ENCODE peak calls at places on chromosomes 5 and 9, in ten cellular contexts. T is brain microvascular endothelial cell, F is ovary, R is HepG2, C is fibroblast of lung, V is K562, L is colonic mucosa, M is HCT116, U is lower lobe of right lung, B is psoas muscle. S is an unnamed sample. For H3K36me3, the result is how much of the 10 kb centered on the place peaks cover.

GRCh38 chr5:73376618-73377170 is 71.9 kb downstream of the FOXD1 start:
- DNase-seq in T (peak), F (no peak), R (no peak), C (peak), V (no peak), L (no peak), M (no peak), U (no peak), B (no peak), S (peak)

GRCh38 chr9:35666045-35666444 is 1.1 kb upstream of the ARHGEF39 start:
- DNase-seq in T (peak), F (no peak), R (no peak), C (no peak), V (no peak), L (no peak), M (no peak), U (no peak), B (no peak), S (no peak)

GRCh38 chr5:147349241-147349640 is 114.4 kb downstream of the STK32A start:
- DNase-seq in T (no peak), F (no peak), R (no peak), C (no peak), V (no peak), L (no peak), M (no peak), U (no peak), B (no peak), S (no peak)

GRCh38 chr5:142356716-142357468 is 32.1 kb upstream of the SPRY4 start:
- DNase-seq in T (peak), F (peak), R (peak), C (peak), V (peak), L (peak), M (peak), U (peak), B (peak), S (peak)

GRCh38 chr9:83197611-83198010 is 134.7 kb upstream of the RASEF start:
- DNase-seq in T (no peak), F (no peak), R (no peak), C (no peak), V (no peak), L (no peak), M (no peak), U (no peak), B (no peak), S (no peak)

GRCh38 chr9:22969350-22969979 is 522.8 kb downstream of the DMRTA1 start:
- DNase-seq in T (no peak), F (no peak), R (no peak), C (no peak), V (no peak), L (no peak), M (no peak), U (no peak), B (no peak), S (no peak)

GRCh38 chr9:87194471-87194870 is 247.2 kb upstream of the GAS1 start:
- DNase-seq in T (peak), F (no peak), R (no peak), C (peak), V (no peak), L (no peak), M (no peak), U (no peak), B (no peak), S (peak)

GRCh38 chr5:175683921-175684320 is 26.1 kb downstream of the HRH2 start:
- DNase-seq in T (no peak), F (no peak), R (no peak), C (no peak), V (no peak), L (no peak), M (no peak), U (no peak), B (no peak), S (no peak)

GRCh38 chr5:10229306-10230048 is 20.2 kb downstream of the ATPSCKMT start:
- DNase-seq in T (peak), F (no peak), R (no peak), C (peak), V (no peak), L (no peak), M (no peak), U (no peak), B (no peak), S (peak)

GRCh38 chr9:133737071-133737773 is 930 bp downstream of the SARDH start:
- DNase-seq in T (no peak), F (no peak), R (no peak), C (no peak), V (no peak), L (no peak), M (no peak), U (no peak), B (no peak), S (no peak)

GRCh38 chr9:132250324-132251262 is 88.7 kb downstream of the NTNG2 start:
- DNase-seq in T (no peak), F (no peak), R (no peak), C (no peak), V (no peak), L (no peak), M (no peak), U (no peak), B (no peak), S (no peak)

GRCh38 chr5:168946363-168946762 is 354.6 kb downstream of the SLIT3 start:
- DNase-seq in T (peak), F (no peak), R (no peak), C (no peak), V (no peak), L (no peak), M (no peak), U (no peak), B (no peak), S (no peak)

GRCh38 chr5:177520906-177521513 is 4.2 kb upstream of the DDX41 start:
- DNase-seq in T (no peak), F (no peak), R (no peak), C (no peak), V (no peak), L (no peak), M (no peak), U (no peak), B (no peak), S (no peak)

GRCh38 chr9:36832232-36832795 is 201.8 kb downstream of the PAX5 start:
- DNase-seq in T (no peak), F (no peak), R (no peak), C (no peak), V (no peak), L (no peak), M (no peak), U (no peak), B (no peak), S (no peak)

GRCh38 chr9:34334337-34334824 is 5.0 kb downstream of the NUDT2 start:
- DNase-seq in T (no peak), F (no peak), R (peak), C (no peak), V (no peak), L (no peak), M (no peak), U (no peak), B (no peak), S (no peak)

GRCh38 chr5:128135286-128135685 is 51.7 kb downstream of the SLC12A2 start:
- DNase-seq in T (no peak), F (no peak), R (no peak), C (no peak), V (no peak), L (no peak), M (no peak), U (no peak), B (no peak), S (no peak)

GRCh38 chr5:435961-436640 is 6.9 kb upstream of the EXOC3 start:
- DNase-seq in T (no peak), F (no peak), R (peak), C (peak), V (peak), L (no peak), M (no peak), U (peak), B (no peak), S (peak)

GRCh38 chr9:33476503-33476902 is 2.8 kb upstream of the NOL6 start:
- DNase-seq in T (no peak), F (no peak), R (no peak), C (no peak), V (no peak), L (no peak), M (no peak), U (no peak), B (no peak), S (no peak)

GRCh38 chr9:116027511-116027910 is 126.1 kb upstream of the PAPPA start:
- DNase-seq in T (peak), F (no peak), R (no peak), C (peak), V (no peak), L (no peak), M (no peak), U (no peak), B (no peak), S (peak)

GRCh38 chr5:178487911-178488310 is 102.3 kb downstream of the COL23A1 start:
- DNase-seq in T (no peak), F (no peak), R (no peak), C (no peak), V (no peak), L (no peak), M (no peak), U (no peak), B (no peak), S (no peak)

GRCh38 chr5:152634596-152634995 is 229.5 kb upstream of the NMUR2 start:
- DNase-seq in T (no peak), F (no peak), R (no peak), C (no peak), V (no peak), L (no peak), M (no peak), U (no peak), B (no peak), S (no peak)

GRCh38 chr9:96139592-96140251 is 162.3 kb downstream of the HSD17B3 start:
- DNase-seq in T (peak), F (peak), R (no peak), C (peak), V (no peak), L (peak), M (no peak), U (no peak), B (peak), S (peak)

GRCh38 chr5:37121027-37121426 is 128.1 kb downstream of the CPLANE1 start:
- DNase-seq in T (no peak), F (no peak), R (no peak), C (no peak), V (no peak), L (no peak), M (no peak), U (no peak), B (no peak), S (no peak)

GRCh38 chr9:118568704-118569103 is 800.5 kb downstream of the BRINP1 start:
- DNase-seq in T (no peak), F (no peak), R (no peak), C (no peak), V (no peak), L (no peak), M (no peak), U (no peak), B (no peak), S (no peak)

GRCh38 chr5:113343343-113343742 is 91.4 kb downstream of the TSSK1B start:
- DNase-seq in T (peak), F (no peak), R (no peak), C (peak), V (no peak), L (no peak), M (no peak), U (no peak), B (no peak), S (peak)

GRCh38 chr9:126436545-126437269 is 110.1 kb downstream of the MVB12B start:
- DNase-seq in T (no peak), F (no peak), R (no peak), C (no peak), V (no peak), L (no peak), M (no peak), U (no peak), B (no peak), S (peak)

GRCh38 chr5:851076-851475 is 290 bp upstream of the ZDHHC11 start:
- DNase-seq in T (no peak), F (no peak), R (no peak), C (no peak), V (peak), L (no peak), M (no peak), U (peak), B (peak), S (no peak)

GRCh38 chr9:111969622-111970021 is 73.0 kb downstream of the UGCG start:
- DNase-seq in T (no peak), F (no peak), R (no peak), C (no peak), V (no peak), L (no peak), M (no peak), U (no peak), B (no peak), S (no peak)

GRCh38 chr5:92518318-92518913 is 1062.6 kb downstream of the NR2F1-AS1 start:
- DNase-seq in T (peak), F (no peak), R (peak), C (peak), V (peak), L (no peak), M (peak), U (no peak), B (no peak), S (peak)
- TF ChIP-seq CTCF in T (peak), F (no peak), R (peak), C (peak), V (no peak), L (peak), M (no peak), U (peak), B (peak), S (peak)

GRCh38 chr5:150759334-150759583 is 442 bp upstream of the DCTN4 start:
- DNase-seq in T (no peak), F (no peak), R (no peak), C (no peak), V (no peak), L (no peak), M (no peak), U (no peak), B (no peak), S (no peak)
- H3K4me3 ChIP-seq in T (peak), F (peak), R (peak), C (peak), V (peak), L (peak), M (peak), U (peak), B (peak), S (peak)

DNA sequence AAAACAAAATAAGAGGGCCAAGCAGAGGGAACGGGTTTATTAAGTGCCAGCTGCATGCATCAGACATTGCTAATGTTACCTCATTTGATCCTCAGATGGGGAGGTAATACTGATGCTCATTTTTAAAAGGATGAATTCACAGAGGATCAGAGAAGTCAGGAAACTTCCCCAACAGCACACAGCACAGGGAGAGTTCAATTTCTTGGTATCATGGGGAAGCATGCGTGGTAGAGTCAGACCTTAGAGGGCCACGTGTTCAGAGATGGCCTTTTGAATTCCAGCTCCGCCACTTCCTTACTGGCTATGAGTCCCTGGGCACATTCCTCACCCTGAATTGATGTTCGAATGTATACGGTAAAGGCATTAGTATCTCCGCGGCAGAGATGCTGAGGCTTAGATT is 108.3 kb downstream of the MYO10 start:
- DNase-seq in T (no peak), F (no peak), R (no peak), C (no peak), V (no peak), L (no peak), M (no peak), U (no peak), B (no peak), S (no peak)
- H3K36me3 ChIP-seq in T (under half), F (under half), R (under half), C (under half), V (under half), L (under half), M (under half), U (under half), B (under half), S (under half)

DNA sequence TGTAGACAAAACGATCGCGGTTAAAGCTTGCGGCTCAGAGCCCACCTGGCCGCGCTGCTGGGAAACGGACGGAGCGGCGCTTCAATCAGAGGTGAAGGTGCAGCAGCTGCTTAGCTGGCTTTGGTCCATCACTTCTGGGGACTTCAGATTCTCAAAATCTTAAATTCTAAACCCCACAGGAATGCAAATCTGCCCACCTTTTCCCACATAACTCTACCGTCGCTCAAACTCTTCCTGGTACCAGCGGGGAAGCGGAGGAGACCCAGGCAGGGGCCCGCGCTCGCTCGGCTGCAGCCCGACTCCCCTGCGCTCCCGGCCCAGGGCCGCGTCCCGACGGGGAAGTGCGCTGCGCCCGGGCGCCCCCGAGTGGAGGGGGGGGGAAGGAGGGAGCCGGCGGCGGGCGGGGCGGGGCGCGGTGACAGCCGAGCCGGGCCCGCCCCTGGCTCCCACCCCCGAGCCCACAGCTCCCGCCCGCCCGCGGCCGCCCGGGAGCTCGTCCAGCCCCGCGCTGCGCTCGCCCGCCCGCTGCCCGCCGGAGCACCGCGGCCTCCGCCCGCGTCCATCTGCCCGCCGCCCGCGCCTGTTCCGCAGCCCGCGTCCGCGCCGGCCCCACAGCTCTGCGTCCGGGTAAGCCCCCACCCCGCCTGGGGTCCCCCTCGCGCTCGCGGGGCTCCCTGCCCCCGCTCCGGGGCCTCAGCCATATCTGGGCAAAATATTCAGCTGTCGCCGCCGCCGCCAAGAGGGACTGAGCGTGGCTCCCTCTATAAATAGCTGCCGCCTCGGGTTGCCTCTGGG is at the start of gene TMOD1:
- DNase-seq in T (no peak), F (peak), R (peak), C (peak), V (peak), L (peak), M (peak), U (peak), B (peak), S (no peak)
- TF ChIP-seq CTCF in T (no peak), F (no peak), R (peak), C (no peak), V (peak), L (no peak), M (peak), U (peak), B (peak), S (peak)

GRCh38 chr9:92141144-92142129 is 26.2 kb upstream of the SPTLC1 start:
- DNase-seq in T (no peak), F (peak), R (no peak), C (peak), V (peak), L (no peak), M (no peak), U (no peak), B (peak), S (no peak)

GRCh38 chr9:92140754-92141143 is 25.5 kb upstream of the SPTLC1 start:
- DNase-seq in T (no peak), F (no peak), R (no peak), C (no peak), V (no peak), L (no peak), M (no peak), U (no peak), B (no peak), S (no peak)

GRCh38 chr9:92138157-92138959 is 23.1 kb upstream of the SPTLC1 start:
- DNase-seq in T (peak), F (peak), R (peak), C (peak), V (peak), L (peak), M (no peak), U (peak), B (peak), S (peak)

GRCh38 chr9:92142329-92142728 is 27.1 kb upstream of the SPTLC1 start:
- DNase-seq in T (no peak), F (no peak), R (no peak), C (no peak), V (no peak), L (no peak), M (no peak), U (no peak), B (no peak), S (no peak)

GRCh38 chr9:92140074-92140753 is 25.0 kb upstream of the SPTLC1 start:
- DNase-seq in T (peak), F (peak), R (peak), C (peak), V (peak), L (peak), M (peak), U (peak), B (peak), S (peak)
- H3K4me3 ChIP-seq in T (peak), F (peak), R (peak), C (no peak), V (no peak), L (no peak), M (no peak), U (peak), B (peak), S (no peak)

GRCh38 chr5:76292923-76293322 is 110.2 kb upstream of the IQGAP2 start:
- DNase-seq in T (no peak), F (no peak), R (no peak), C (no peak), V (no peak), L (no peak), M (no peak), U (no peak), B (no peak), S (no peak)
- H3K36me3 ChIP-seq in T (under half), F (under half), R (under half), C (under half), V (under half), L (under half), M (under half), U (under half), B (under half), S (under half)

GRCh38 chr5:90606539-90606938 is 47.9 kb downstream of the ADGRV1 start:
- DNase-seq in T (no peak), F (no peak), R (peak), C (no peak), V (peak), L (no peak), M (peak), U (no peak), B (no peak), S (peak)
- TF ChIP-seq CTCF in T (peak), F (no peak), R (peak), C (peak), V (peak), L (peak), M (peak), U (no peak), B (no peak), S (peak)

S was measured in bronchial epithelial cell.